ENCODE peak calls at places on chromosome 1, in four cellular contexts. G is stimulated activated CD4-positive, alpha-beta T cell treated with anti-CD3 and anti-CD28 coated beads, Interleukin-1b, Interleukin-23, amount 100 ng/mL, for 4 hours; O is NCI-H1048; H is BE2C. N is an unnamed sample.

GRCh38 chr1:11376981-11377583 is 101.9 kb upstream of the DISP3 start:
- DNase-seq in G (no peak), O (no peak), H (no peak), N (no peak)

GRCh38 chr1:64155285-64155684 is 48.1 kb upstream of the UBE2U start:
- DNase-seq in G (no peak), O (no peak), H (no peak), N (no peak)

GRCh38 chr1:28782011-28782410 is 30.0 kb upstream of the OPRD1 start:
- DNase-seq in H (no peak), O (no peak), G (no peak), N (no peak)

GRCh38 chr1:17509320-17509719 is 30.2 kb upstream of the ARHGEF10L start:
- DNase-seq in G (no peak), H (no peak), O (no peak), N (no peak)

GRCh38 chr1:234957330-234958065 is 171.1 kb downstream of the TOMM20 start:
- DNase-seq in G (no peak), O (no peak), H (no peak), N (no peak)

GRCh38 chr1:33220701-33221384 is 35.4 kb upstream of the ZNF362 start:
- DNase-seq in O (no peak), H (no peak), G (no peak), N (no peak)

GRCh38 chr1:207327994-207328393 is 6.5 kb downstream of the CD55 start:
- DNase-seq in G (no peak), H (no peak), O (no peak), N (no peak)

GRCh38 chr1:60227581-60228252 is 154.1 kb upstream of the C1orf87 start:
- DNase-seq in H (no peak), G (no peak), O (no peak), N (no peak)

GRCh38 chr1:69290266-69290665 is 277.5 kb upstream of the LRRC7 start:
- DNase-seq in O (no peak), H (no peak), G (no peak), N (no peak)

GRCh38 chr1:53604291-53604919 is 134.6 kb downstream of the GLIS1 start:
- DNase-seq in H (no peak), G (no peak), O (no peak), N (no peak)

GRCh38 chr1:228004887-228005462 is 1.8 kb upstream of the WNT3A start:
- DNase-seq in O (no peak), H (no peak), G (no peak), N (no peak)

GRCh38 chr1:234780112-234780511 is 170.1 kb upstream of the IRF2BP2 start:
- DNase-seq in H (no peak), O (no peak), G (no peak), N (no peak)

GRCh38 chr1:211474426-211474825 is 17.5 kb downstream of the RD3 start:
- DNase-seq in O (no peak), G (no peak), H (no peak), N (no peak)

GRCh38 chr1:32650752-32651460 is at the start of gene RBBP4:
- DNase-seq in O (peak), H (peak), G (peak), N (peak)

GRCh38 chr1:233208687-233209086 is 86.8 kb downstream of the PCNX2 start:
- DNase-seq in O (no peak), H (no peak), G (no peak), N (no peak)

GRCh38 chr1:206686486-206687249 is 2.0 kb downstream of the MAPKAPK2 start:
- DNase-seq in O (no peak), G (peak), H (no peak), N (no peak)

GRCh38 chr1:42427240-42427639 is 28.6 kb downstream of the ZMYND12 start:
- DNase-seq in H (no peak), O (no peak), G (no peak), N (no peak)

GRCh38 chr1:25819496-25820246 is at the start of gene MTFR1L:
- DNase-seq in O (peak), G (peak), H (peak), N (peak)

GRCh38 chr1:109906160-109906838 is 4.3 kb upstream of the CSF1 start:
- DNase-seq in H (no peak), O (no peak), G (peak), N (no peak)

GRCh38 chr1:5727871-5728643 is 264.2 kb downstream of the NPHP4 start:
- DNase-seq in G (no peak), H (no peak), O (no peak), N (no peak)

GRCh38 chr1:228417471-228418203 is 976 bp upstream of the TRIM17 start:
- DNase-seq in O (no peak), H (no peak), G (no peak), N (no peak)

N was measured in glutamatergic neuron.